ENCODE peak calls at places on chromosomes 5 and 9, in seven cellular contexts. One of them, this sample, is unnamed.

GRCh38 chr5:14351845-14352712 is 208.9 kb downstream of the TRIO start:
- DNase-seq in iris pigment epithelial cell: peak
- DNase-seq in HEK293T: peak
- DNase-seq in A549: peak
- DNase-seq in mucosa of descending colon: peak
- DNase-seq in activated naive CD4-positive, alpha-beta T cell treated with anti-CD3 and anti-CD28 coated beads, Interleukin-2, amount 10 ng/mL, durations not matched to agents 7 days and 5 days: peak
- DNase-seq in stimulated activated CD8-positive, alpha-beta memory T cell treated with anti-CD3 and anti-CD28 coated beads, Interleukin-15, amount 100 ng/mL, for 24 hours: no peak
- DNase-seq in this sample: peak

GRCh38 chr9:128088253-128088945 is 20.4 kb downstream of the SLC25A25 start:
- DNase-seq in A549: no peak
- DNase-seq in iris pigment epithelial cell: no peak
- DNase-seq in activated naive CD4-positive, alpha-beta T cell treated with anti-CD3 and anti-CD28 coated beads, Interleukin-2, amount 10 ng/mL, durations not matched to agents 7 days and 5 days: no peak
- DNase-seq in HEK293T: no peak
- DNase-seq in mucosa of descending colon: no peak
- DNase-seq in stimulated activated CD8-positive, alpha-beta memory T cell treated with anti-CD3 and anti-CD28 coated beads, Interleukin-15, amount 100 ng/mL, for 24 hours: no peak
- DNase-seq in this sample: no peak

GRCh38 chr5:93741136-93741811 is at the start of gene POU5F2:
- DNase-seq in A549: no peak
- DNase-seq in iris pigment epithelial cell: no peak
- DNase-seq in mucosa of descending colon: no peak
- DNase-seq in stimulated activated CD8-positive, alpha-beta memory T cell treated with anti-CD3 and anti-CD28 coated beads, Interleukin-15, amount 100 ng/mL, for 24 hours: no peak
- DNase-seq in HEK293T: no peak
- DNase-seq in activated naive CD4-positive, alpha-beta T cell treated with anti-CD3 and anti-CD28 coated beads, Interleukin-2, amount 10 ng/mL, durations not matched to agents 7 days and 5 days: no peak
- DNase-seq in this sample: no peak

GRCh38 chr9:87062706-87063105 is 115.4 kb upstream of the GAS1 start:
- DNase-seq in mucosa of descending colon: no peak
- DNase-seq in A549: no peak
- DNase-seq in iris pigment epithelial cell: no peak
- DNase-seq in HEK293T: no peak
- DNase-seq in activated naive CD4-positive, alpha-beta T cell treated with anti-CD3 and anti-CD28 coated beads, Interleukin-2, amount 10 ng/mL, durations not matched to agents 7 days and 5 days: no peak
- DNase-seq in stimulated activated CD8-positive, alpha-beta memory T cell treated with anti-CD3 and anti-CD28 coated beads, Interleukin-15, amount 100 ng/mL, for 24 hours: no peak
- DNase-seq in this sample: peak

GRCh38 chr9:14687042-14687719 is 6.1 kb downstream of the ZDHHC21 start:
- DNase-seq in stimulated activated CD8-positive, alpha-beta memory T cell treated with anti-CD3 and anti-CD28 coated beads, Interleukin-15, amount 100 ng/mL, for 24 hours: no peak
- DNase-seq in iris pigment epithelial cell: peak
- DNase-seq in A549: no peak
- DNase-seq in HEK293T: no peak
- DNase-seq in mucosa of descending colon: no peak
- DNase-seq in activated naive CD4-positive, alpha-beta T cell treated with anti-CD3 and anti-CD28 coated beads, Interleukin-2, amount 10 ng/mL, durations not matched to agents 7 days and 5 days: no peak
- DNase-seq in this sample: peak

GRCh38 chr9:132780230-132781007 is 97.7 kb downstream of the AK8 start:
- DNase-seq in HEK293T: no peak
- DNase-seq in A549: no peak
- DNase-seq in mucosa of descending colon: no peak
- DNase-seq in stimulated activated CD8-positive, alpha-beta memory T cell treated with anti-CD3 and anti-CD28 coated beads, Interleukin-15, amount 100 ng/mL, for 24 hours: no peak
- DNase-seq in activated naive CD4-positive, alpha-beta T cell treated with anti-CD3 and anti-CD28 coated beads, Interleukin-2, amount 10 ng/mL, durations not matched to agents 7 days and 5 days: no peak
- DNase-seq in iris pigment epithelial cell: no peak
- DNase-seq in this sample: no peak

GRCh38 chr5:172688735-172689572 is 47.9 kb downstream of the NEURL1B start:
- DNase-seq in A549: no peak
- DNase-seq in mucosa of descending colon: peak
- DNase-seq in stimulated activated CD8-positive, alpha-beta memory T cell treated with anti-CD3 and anti-CD28 coated beads, Interleukin-15, amount 100 ng/mL, for 24 hours: no peak
- DNase-seq in iris pigment epithelial cell: no peak
- DNase-seq in activated naive CD4-positive, alpha-beta T cell treated with anti-CD3 and anti-CD28 coated beads, Interleukin-2, amount 10 ng/mL, durations not matched to agents 7 days and 5 days: peak
- DNase-seq in HEK293T: no peak
- DNase-seq in this sample: no peak

GRCh38 chr5:172904643-172905345 is 54.4 kb upstream of the RPL26L1 start:
- DNase-seq in stimulated activated CD8-positive, alpha-beta memory T cell treated with anti-CD3 and anti-CD28 coated beads, Interleukin-15, amount 100 ng/mL, for 24 hours: no peak
- DNase-seq in iris pigment epithelial cell: peak
- DNase-seq in HEK293T: no peak
- DNase-seq in activated naive CD4-positive, alpha-beta T cell treated with anti-CD3 and anti-CD28 coated beads, Interleukin-2, amount 10 ng/mL, durations not matched to agents 7 days and 5 days: no peak
- DNase-seq in mucosa of descending colon: peak
- DNase-seq in A549: peak
- DNase-seq in this sample: peak

GRCh38 chr5:108259306-108259705 is 122.6 kb downstream of the FBXL17 start:
- DNase-seq in iris pigment epithelial cell: peak
- DNase-seq in A549: no peak
- DNase-seq in stimulated activated CD8-positive, alpha-beta memory T cell treated with anti-CD3 and anti-CD28 coated beads, Interleukin-15, amount 100 ng/mL, for 24 hours: no peak
- DNase-seq in mucosa of descending colon: no peak
- DNase-seq in activated naive CD4-positive, alpha-beta T cell treated with anti-CD3 and anti-CD28 coated beads, Interleukin-2, amount 10 ng/mL, durations not matched to agents 7 days and 5 days: no peak
- DNase-seq in HEK293T: no peak
- DNase-seq in this sample: peak

GRCh38 chr5:51960617-51961115 is 577.4 kb downstream of the ISL1 start:
- DNase-seq in iris pigment epithelial cell: no peak
- DNase-seq in stimulated activated CD8-positive, alpha-beta memory T cell treated with anti-CD3 and anti-CD28 coated beads, Interleukin-15, amount 100 ng/mL, for 24 hours: no peak
- DNase-seq in mucosa of descending colon: no peak
- DNase-seq in HEK293T: peak
- DNase-seq in A549: peak
- DNase-seq in activated naive CD4-positive, alpha-beta T cell treated with anti-CD3 and anti-CD28 coated beads, Interleukin-2, amount 10 ng/mL, durations not matched to agents 7 days and 5 days: no peak
- DNase-seq in this sample: peak

GRCh38 chr9:21559402-21560280 is 77.5 kb upstream of the IFNE start:
- DNase-seq in mucosa of descending colon: peak
- DNase-seq in activated naive CD4-positive, alpha-beta T cell treated with anti-CD3 and anti-CD28 coated beads, Interleukin-2, amount 10 ng/mL, durations not matched to agents 7 days and 5 days: peak
- DNase-seq in stimulated activated CD8-positive, alpha-beta memory T cell treated with anti-CD3 and anti-CD28 coated beads, Interleukin-15, amount 100 ng/mL, for 24 hours: peak
- DNase-seq in iris pigment epithelial cell: peak
- DNase-seq in A549: peak
- DNase-seq in HEK293T: peak
- DNase-seq in this sample: peak

GRCh38 chr5:165457854-165458481 is 1952.5 kb downstream of the MAT2B start:
- DNase-seq in stimulated activated CD8-positive, alpha-beta memory T cell treated with anti-CD3 and anti-CD28 coated beads, Interleukin-15, amount 100 ng/mL, for 24 hours: no peak
- DNase-seq in mucosa of descending colon: peak
- DNase-seq in activated naive CD4-positive, alpha-beta T cell treated with anti-CD3 and anti-CD28 coated beads, Interleukin-2, amount 10 ng/mL, durations not matched to agents 7 days and 5 days: no peak
- DNase-seq in HEK293T: peak
- DNase-seq in iris pigment epithelial cell: peak
- DNase-seq in A549: peak
- DNase-seq in this sample: no peak

GRCh38 chr5:127909078-127909477 is 174.5 kb upstream of the SLC12A2 start:
- DNase-seq in stimulated activated CD8-positive, alpha-beta memory T cell treated with anti-CD3 and anti-CD28 coated beads, Interleukin-15, amount 100 ng/mL, for 24 hours: no peak
- DNase-seq in mucosa of descending colon: peak
- DNase-seq in activated naive CD4-positive, alpha-beta T cell treated with anti-CD3 and anti-CD28 coated beads, Interleukin-2, amount 10 ng/mL, durations not matched to agents 7 days and 5 days: no peak
- DNase-seq in HEK293T: peak
- DNase-seq in iris pigment epithelial cell: peak
- DNase-seq in A549: peak
- DNase-seq in this sample: peak

GRCh38 chr5:127442085-127442484 is 75.4 kb upstream of the PRRC1 start:
- DNase-seq in mucosa of descending colon: no peak
- DNase-seq in iris pigment epithelial cell: peak
- DNase-seq in A549: peak
- DNase-seq in stimulated activated CD8-positive, alpha-beta memory T cell treated with anti-CD3 and anti-CD28 coated beads, Interleukin-15, amount 100 ng/mL, for 24 hours: no peak
- DNase-seq in HEK293T: no peak
- DNase-seq in activated naive CD4-positive, alpha-beta T cell treated with anti-CD3 and anti-CD28 coated beads, Interleukin-2, amount 10 ng/mL, durations not matched to agents 7 days and 5 days: no peak
- DNase-seq in this sample: peak

GRCh38 chr9:123087359-123087888 is 54.0 kb downstream of the GPR21 start:
- DNase-seq in HEK293T: no peak
- DNase-seq in A549: no peak
- DNase-seq in activated naive CD4-positive, alpha-beta T cell treated with anti-CD3 and anti-CD28 coated beads, Interleukin-2, amount 10 ng/mL, durations not matched to agents 7 days and 5 days: no peak
- DNase-seq in mucosa of descending colon: no peak
- DNase-seq in stimulated activated CD8-positive, alpha-beta memory T cell treated with anti-CD3 and anti-CD28 coated beads, Interleukin-15, amount 100 ng/mL, for 24 hours: no peak
- DNase-seq in iris pigment epithelial cell: no peak
- DNase-seq in this sample: no peak

GRCh38 chr5:107088907-107089306 is 581.8 kb downstream of the EFNA5 start:
- DNase-seq in HEK293T: no peak
- DNase-seq in iris pigment epithelial cell: no peak
- DNase-seq in mucosa of descending colon: no peak
- DNase-seq in stimulated activated CD8-positive, alpha-beta memory T cell treated with anti-CD3 and anti-CD28 coated beads, Interleukin-15, amount 100 ng/mL, for 24 hours: no peak
- DNase-seq in activated naive CD4-positive, alpha-beta T cell treated with anti-CD3 and anti-CD28 coated beads, Interleukin-2, amount 10 ng/mL, durations not matched to agents 7 days and 5 days: no peak
- DNase-seq in A549: no peak
- DNase-seq in this sample: no peak

GRCh38 chr9:78566948-78567675 is 270.2 kb downstream of the PSAT1 start:
- DNase-seq in activated naive CD4-positive, alpha-beta T cell treated with anti-CD3 and anti-CD28 coated beads, Interleukin-2, amount 10 ng/mL, durations not matched to agents 7 days and 5 days: no peak
- DNase-seq in iris pigment epithelial cell: peak
- DNase-seq in stimulated activated CD8-positive, alpha-beta memory T cell treated with anti-CD3 and anti-CD28 coated beads, Interleukin-15, amount 100 ng/mL, for 24 hours: no peak
- DNase-seq in HEK293T: no peak
- DNase-seq in A549: no peak
- DNase-seq in mucosa of descending colon: no peak
- DNase-seq in this sample: peak

GRCh38 chr5:149474198-149474597 is 77.0 kb downstream of the CSNK1A1 start:
- DNase-seq in A549: no peak
- DNase-seq in activated naive CD4-positive, alpha-beta T cell treated with anti-CD3 and anti-CD28 coated beads, Interleukin-2, amount 10 ng/mL, durations not matched to agents 7 days and 5 days: no peak
- DNase-seq in iris pigment epithelial cell: no peak
- DNase-seq in mucosa of descending colon: no peak
- DNase-seq in stimulated activated CD8-positive, alpha-beta memory T cell treated with anti-CD3 and anti-CD28 coated beads, Interleukin-15, amount 100 ng/mL, for 24 hours: no peak
- DNase-seq in HEK293T: no peak
- DNase-seq in this sample: peak

GRCh38 chr5:56569576-56569975 is 245.8 kb upstream of the MAP3K1 start:
- DNase-seq in activated naive CD4-positive, alpha-beta T cell treated with anti-CD3 and anti-CD28 coated beads, Interleukin-2, amount 10 ng/mL, durations not matched to agents 7 days and 5 days: no peak
- DNase-seq in stimulated activated CD8-positive, alpha-beta memory T cell treated with anti-CD3 and anti-CD28 coated beads, Interleukin-15, amount 100 ng/mL, for 24 hours: no peak
- DNase-seq in HEK293T: no peak
- DNase-seq in A549: no peak
- DNase-seq in iris pigment epithelial cell: peak
- DNase-seq in mucosa of descending colon: no peak
- DNase-seq in this sample: peak

GRCh38 chr5:125865166-125865815 is 557.9 kb upstream of the GRAMD2B start:
- DNase-seq in iris pigment epithelial cell: peak
- DNase-seq in A549: no peak
- DNase-seq in activated naive CD4-positive, alpha-beta T cell treated with anti-CD3 and anti-CD28 coated beads, Interleukin-2, amount 10 ng/mL, durations not matched to agents 7 days and 5 days: no peak
- DNase-seq in HEK293T: no peak
- DNase-seq in mucosa of descending colon: no peak
- DNase-seq in stimulated activated CD8-positive, alpha-beta memory T cell treated with anti-CD3 and anti-CD28 coated beads, Interleukin-15, amount 100 ng/mL, for 24 hours: no peak
- DNase-seq in this sample: no peak

GRCh38 chr5:81755320-81755719 is 4.4 kb upstream of the SSBP2 start:
- DNase-seq in HEK293T: no peak
- DNase-seq in mucosa of descending colon: peak
- DNase-seq in activated naive CD4-positive, alpha-beta T cell treated with anti-CD3 and anti-CD28 coated beads, Interleukin-2, amount 10 ng/mL, durations not matched to agents 7 days and 5 days: no peak
- DNase-seq in A549: peak
- DNase-seq in stimulated activated CD8-positive, alpha-beta memory T cell treated with anti-CD3 and anti-CD28 coated beads, Interleukin-15, amount 100 ng/mL, for 24 hours: no peak
- DNase-seq in iris pigment epithelial cell: peak
- DNase-seq in this sample: peak

GRCh38 chr5:147892696-147893296 is 13.5 kb downstream of the C5orf46 start:
- DNase-seq in activated naive CD4-positive, alpha-beta T cell treated with anti-CD3 and anti-CD28 coated beads, Interleukin-2, amount 10 ng/mL, durations not matched to agents 7 days and 5 days: no peak
- DNase-seq in HEK293T: no peak
- DNase-seq in A549: no peak
- DNase-seq in iris pigment epithelial cell: peak
- DNase-seq in mucosa of descending colon: peak
- DNase-seq in stimulated activated CD8-positive, alpha-beta memory T cell treated with anti-CD3 and anti-CD28 coated beads, Interleukin-15, amount 100 ng/mL, for 24 hours: no peak
- DNase-seq in this sample: peak

GRCh38 chr5:138372225-138372624 is 19.7 kb downstream of the KDM3B start:
- DNase-seq in HEK293T: no peak
- DNase-seq in stimulated activated CD8-positive, alpha-beta memory T cell treated with anti-CD3 and anti-CD28 coated beads, Interleukin-15, amount 100 ng/mL, for 24 hours: no peak
- DNase-seq in activated naive CD4-positive, alpha-beta T cell treated with anti-CD3 and anti-CD28 coated beads, Interleukin-2, amount 10 ng/mL, durations not matched to agents 7 days and 5 days: no peak
- DNase-seq in mucosa of descending colon: no peak
- DNase-seq in A549: no peak
- DNase-seq in iris pigment epithelial cell: no peak
- DNase-seq in this sample: no peak

GRCh38 chr5:61327761-61328753 is 4.0 kb upstream of the ZSWIM6 start:
- DNase-seq in iris pigment epithelial cell: peak
- DNase-seq in A549: peak
- DNase-seq in activated naive CD4-positive, alpha-beta T cell treated with anti-CD3 and anti-CD28 coated beads, Interleukin-2, amount 10 ng/mL, durations not matched to agents 7 days and 5 days: no peak
- DNase-seq in HEK293T: no peak
- DNase-seq in mucosa of descending colon: no peak
- DNase-seq in stimulated activated CD8-positive, alpha-beta memory T cell treated with anti-CD3 and anti-CD28 coated beads, Interleukin-15, amount 100 ng/mL, for 24 hours: no peak
- DNase-seq in this sample: peak

GRCh38 chr9:7407246-7407645 is 392.3 kb downstream of the DMAC1 start:
- DNase-seq in activated naive CD4-positive, alpha-beta T cell treated with anti-CD3 and anti-CD28 coated beads, Interleukin-2, amount 10 ng/mL, durations not matched to agents 7 days and 5 days: no peak
- DNase-seq in HEK293T: no peak
- DNase-seq in iris pigment epithelial cell: no peak
- DNase-seq in stimulated activated CD8-positive, alpha-beta memory T cell treated with anti-CD3 and anti-CD28 coated beads, Interleukin-15, amount 100 ng/mL, for 24 hours: no peak
- DNase-seq in A549: no peak
- DNase-seq in mucosa of descending colon: no peak
- DNase-seq in this sample: no peak

GRCh38 chr5:3843691-3844090 is 248.1 kb downstream of the IRX1 start:
- DNase-seq in iris pigment epithelial cell: no peak
- DNase-seq in HEK293T: no peak
- DNase-seq in A549: no peak
- DNase-seq in stimulated activated CD8-positive, alpha-beta memory T cell treated with anti-CD3 and anti-CD28 coated beads, Interleukin-15, amount 100 ng/mL, for 24 hours: no peak
- DNase-seq in activated naive CD4-positive, alpha-beta T cell treated with anti-CD3 and anti-CD28 coated beads, Interleukin-2, amount 10 ng/mL, durations not matched to agents 7 days and 5 days: no peak
- DNase-seq in mucosa of descending colon: no peak
- DNase-seq in this sample: no peak

GRCh38 chr5:33148076-33148501 is 292.7 kb upstream of the TARS1 start:
- DNase-seq in mucosa of descending colon: no peak
- DNase-seq in iris pigment epithelial cell: peak
- DNase-seq in A549: peak
- DNase-seq in stimulated activated CD8-positive, alpha-beta memory T cell treated with anti-CD3 and anti-CD28 coated beads, Interleukin-15, amount 100 ng/mL, for 24 hours: no peak
- DNase-seq in HEK293T: no peak
- DNase-seq in activated naive CD4-positive, alpha-beta T cell treated with anti-CD3 and anti-CD28 coated beads, Interleukin-2, amount 10 ng/mL, durations not matched to agents 7 days and 5 days: no peak
- DNase-seq in this sample: peak

GRCh38 chr9:5688109-5688508 is 59.2 kb downstream of the RIC1 start:
- DNase-seq in activated naive CD4-positive, alpha-beta T cell treated with anti-CD3 and anti-CD28 coated beads, Interleukin-2, amount 10 ng/mL, durations not matched to agents 7 days and 5 days: no peak
- DNase-seq in mucosa of descending colon: no peak
- DNase-seq in iris pigment epithelial cell: peak
- DNase-seq in A549: peak
- DNase-seq in stimulated activated CD8-positive, alpha-beta memory T cell treated with anti-CD3 and anti-CD28 coated beads, Interleukin-15, amount 100 ng/mL, for 24 hours: no peak
- DNase-seq in HEK293T: no peak
- DNase-seq in this sample: peak

GRCh38 chr5:77693913-77694312 is 55.4 kb upstream of the OTP start:
- DNase-seq in mucosa of descending colon: no peak
- DNase-seq in stimulated activated CD8-positive, alpha-beta memory T cell treated with anti-CD3 and anti-CD28 coated beads, Interleukin-15, amount 100 ng/mL, for 24 hours: no peak
- DNase-seq in iris pigment epithelial cell: no peak
- DNase-seq in activated naive CD4-positive, alpha-beta T cell treated with anti-CD3 and anti-CD28 coated beads, Interleukin-2, amount 10 ng/mL, durations not matched to agents 7 days and 5 days: no peak
- DNase-seq in HEK293T: no peak
- DNase-seq in A549: no peak
- DNase-seq in this sample: no peak

GRCh38 chr9:37001461-37001860 is 32.6 kb downstream of the PAX5 start:
- DNase-seq in A549: no peak
- DNase-seq in stimulated activated CD8-positive, alpha-beta memory T cell treated with anti-CD3 and anti-CD28 coated beads, Interleukin-15, amount 100 ng/mL, for 24 hours: no peak
- DNase-seq in mucosa of descending colon: no peak
- DNase-seq in HEK293T: no peak
- DNase-seq in activated naive CD4-positive, alpha-beta T cell treated with anti-CD3 and anti-CD28 coated beads, Interleukin-2, amount 10 ng/mL, durations not matched to agents 7 days and 5 days: no peak
- DNase-seq in iris pigment epithelial cell: no peak
- DNase-seq in this sample: no peak

GRCh38 chr9:93290495-93291434 is 106.8 kb downstream of the WNK2 start:
- DNase-seq in A549: no peak
- DNase-seq in stimulated activated CD8-positive, alpha-beta memory T cell treated with anti-CD3 and anti-CD28 coated beads, Interleukin-15, amount 100 ng/mL, for 24 hours: no peak
- DNase-seq in HEK293T: peak
- DNase-seq in iris pigment epithelial cell: no peak
- DNase-seq in activated naive CD4-positive, alpha-beta T cell treated with anti-CD3 and anti-CD28 coated beads, Interleukin-2, amount 10 ng/mL, durations not matched to agents 7 days and 5 days: no peak
- DNase-seq in mucosa of descending colon: no peak
- DNase-seq in this sample: no peak

GRCh38 chr5:110590187-110590586 is 136.3 kb downstream of the TMEM232 start:
- DNase-seq in HEK293T: no peak
- DNase-seq in activated naive CD4-positive, alpha-beta T cell treated with anti-CD3 and anti-CD28 coated beads, Interleukin-2, amount 10 ng/mL, durations not matched to agents 7 days and 5 days: no peak
- DNase-seq in stimulated activated CD8-positive, alpha-beta memory T cell treated with anti-CD3 and anti-CD28 coated beads, Interleukin-15, amount 100 ng/mL, for 24 hours: no peak
- DNase-seq in iris pigment epithelial cell: peak
- DNase-seq in mucosa of descending colon: no peak
- DNase-seq in A549: peak
- DNase-seq in this sample: peak

GRCh38 chr5:106574820-106575219 is 1095.9 kb downstream of the EFNA5 start:
- DNase-seq in HEK293T: no peak
- DNase-seq in stimulated activated CD8-positive, alpha-beta memory T cell treated with anti-CD3 and anti-CD28 coated beads, Interleukin-15, amount 100 ng/mL, for 24 hours: no peak
- DNase-seq in activated naive CD4-positive, alpha-beta T cell treated with anti-CD3 and anti-CD28 coated beads, Interleukin-2, amount 10 ng/mL, durations not matched to agents 7 days and 5 days: no peak
- DNase-seq in iris pigment epithelial cell: no peak
- DNase-seq in A549: no peak
- DNase-seq in mucosa of descending colon: no peak
- DNase-seq in this sample: no peak

GRCh38 chr5:157492886-157493285 is 32.9 kb downstream of the NIPAL4 start:
- DNase-seq in HEK293T: no peak
- DNase-seq in iris pigment epithelial cell: no peak
- DNase-seq in A549: no peak
- DNase-seq in mucosa of descending colon: no peak
- DNase-seq in activated naive CD4-positive, alpha-beta T cell treated with anti-CD3 and anti-CD28 coated beads, Interleukin-2, amount 10 ng/mL, durations not matched to agents 7 days and 5 days: no peak
- DNase-seq in stimulated activated CD8-positive, alpha-beta memory T cell treated with anti-CD3 and anti-CD28 coated beads, Interleukin-15, amount 100 ng/mL, for 24 hours: no peak
- DNase-seq in this sample: no peak

GRCh38 chr5:14687023-14687665 is 22.6 kb downstream of the OTULIN start:
- DNase-seq in mucosa of descending colon: no peak
- DNase-seq in stimulated activated CD8-positive, alpha-beta memory T cell treated with anti-CD3 and anti-CD28 coated beads, Interleukin-15, amount 100 ng/mL, for 24 hours: no peak
- DNase-seq in HEK293T: no peak
- DNase-seq in iris pigment epithelial cell: no peak
- DNase-seq in A549: no peak
- DNase-seq in activated naive CD4-positive, alpha-beta T cell treated with anti-CD3 and anti-CD28 coated beads, Interleukin-2, amount 10 ng/mL, durations not matched to agents 7 days and 5 days: no peak
- DNase-seq in this sample: peak

GRCh38 chr9:107566596-107566995 is 77.0 kb upstream of the KLF4 start:
- DNase-seq in iris pigment epithelial cell: no peak
- DNase-seq in stimulated activated CD8-positive, alpha-beta memory T cell treated with anti-CD3 and anti-CD28 coated beads, Interleukin-15, amount 100 ng/mL, for 24 hours: no peak
- DNase-seq in activated naive CD4-positive, alpha-beta T cell treated with anti-CD3 and anti-CD28 coated beads, Interleukin-2, amount 10 ng/mL, durations not matched to agents 7 days and 5 days: no peak
- DNase-seq in HEK293T: no peak
- DNase-seq in mucosa of descending colon: no peak
- DNase-seq in A549: no peak
- DNase-seq in this sample: no peak